ENCODE peak calls at places on chromosomes 12 and 14, in eight cellular contexts. W, D, M, Y, E, J, F and G are unnamed samples.

GRCh38 chr12:62719027-62719426 is 215.9 kb downstream of the PPM1H start:
- DNase-seq in W (no peak), D (no peak), M (no peak), Y (no peak), E (no peak), J (no peak), F (no peak), G (no peak)

GRCh38 chr12:22100952-22101748 is 55.1 kb downstream of the CMAS start:
- DNase-seq in W (no peak), D (peak), M (peak), Y (peak), E (no peak), J (peak), F (peak), G (peak)

GRCh38 chr14:105419055-105419304 is 647 bp upstream of the MTA1 start:
- DNase-seq in W (no peak), D (no peak), M (no peak), Y (no peak), E (no peak), J (no peak), F (no peak), G (no peak)

GRCh38 chr14:35050652-35051051 is 4.6 kb downstream of the FAM177A1 start:
- DNase-seq in W (no peak), D (peak), M (peak), Y (peak), E (peak), J (no peak), F (no peak), G (no peak)

GRCh38 chr12:51683763-51684357 is 92.8 kb downstream of the SCN8A start:
- DNase-seq in W (no peak), D (peak), M (peak), Y (peak), E (no peak), J (no peak), F (peak), G (no peak)

GRCh38 chr12:94793191-94793595 is 142.8 kb upstream of the TMCC3 start:
- DNase-seq in W (no peak), D (no peak), M (no peak), Y (no peak), E (no peak), J (no peak), F (no peak), G (peak)

GRCh38 chr14:61296151-61296550 is 15.0 kb upstream of the TMEM30B start:
- DNase-seq in W (no peak), D (no peak), M (no peak), Y (no peak), E (no peak), J (no peak), F (no peak), G (no peak)

GRCh38 chr12:23767834-23768233 is 181.6 kb downstream of the SOX5 start:
- DNase-seq in W (no peak), D (no peak), M (no peak), Y (no peak), E (no peak), J (no peak), F (no peak), G (no peak)

GRCh38 chr14:36884049-36884448 is 222.4 kb downstream of the PAX9 start:
- DNase-seq in W (no peak), D (no peak), M (no peak), Y (no peak), E (no peak), J (no peak), F (no peak), G (no peak)

GRCh38 chr12:89263153-89263552 is 89.1 kb downstream of the DUSP6 start:
- DNase-seq in W (no peak), D (no peak), M (no peak), Y (no peak), E (no peak), J (no peak), F (no peak), G (no peak)

GRCh38 chr12:128940090-128940888 is 87.0 kb downstream of the GLT1D1 start:
- DNase-seq in W (no peak), D (no peak), M (no peak), Y (no peak), E (no peak), J (no peak), F (no peak), G (no peak)

GRCh38 chr14:58280954-58281787 is 17.2 kb upstream of the ARID4A start:
- DNase-seq in W (no peak), D (peak), M (peak), Y (peak), E (peak), J (no peak), F (peak), G (no peak)

GRCh38 chr12:123681605-123682004 is 10.7 kb downstream of the TCTN2 start:
- DNase-seq in W (no peak), D (no peak), M (no peak), Y (no peak), E (no peak), J (no peak), F (no peak), G (no peak)

GRCh38 chr14:68521952-68522509 is 270.8 kb downstream of the ZFP36L1 start:
- DNase-seq in W (no peak), D (no peak), M (no peak), Y (no peak), E (no peak), J (peak), F (no peak), G (no peak)

GRCh38 chr12:49298160-49298559 is 3.2 kb downstream of the PRPH start:
- DNase-seq in W (no peak), D (peak), M (no peak), Y (no peak), E (no peak), J (no peak), F (no peak), G (no peak)

GRCh38 chr14:49876563-49877127 is 16.2 kb upstream of the ARF6 start:
- DNase-seq in W (no peak), D (no peak), M (no peak), Y (no peak), E (no peak), J (no peak), F (no peak), G (no peak)

GRCh38 chr14:34111505-34111904 is 160.6 kb upstream of the EGLN3 start:
- DNase-seq in W (no peak), D (no peak), M (no peak), Y (no peak), E (no peak), J (no peak), F (no peak), G (no peak)

GRCh38 chr12:128791395-128792322 is 32.1 kb downstream of the SLC15A4 start:
- DNase-seq in W (peak), D (no peak), M (no peak), Y (no peak), E (no peak), J (no peak), F (no peak), G (no peak)

GRCh38 chr14:106875503-106875902 is 1349.1 kb downstream of the TMEM121 start:
- DNase-seq in W (peak), D (no peak), M (no peak), Y (peak), E (no peak), J (no peak), F (no peak), G (no peak)

GRCh38 chr12:3342051-3342450 is 149.0 kb upstream of the PRMT8 start:
- DNase-seq in W (no peak), D (peak), M (peak), Y (peak), E (peak), J (no peak), F (no peak), G (peak)

GRCh38 chr12:108117163-108117849 is 11.8 kb upstream of the WSCD2 start:
- DNase-seq in W (no peak), D (no peak), M (no peak), Y (peak), E (no peak), J (no peak), F (no peak), G (no peak)

GRCh38 chr12:16385779-16386646 is 38.6 kb downstream of the MGST1 start:
- DNase-seq in W (no peak), D (peak), M (peak), Y (peak), E (no peak), J (no peak), F (peak), G (peak)

GRCh38 chr14:102629700-102630365 is 37.4 kb downstream of the RCOR1 start:
- DNase-seq in W (no peak), D (no peak), M (no peak), Y (no peak), E (no peak), J (no peak), F (no peak), G (no peak)

GRCh38 chr14:95468416-95469133 is 47.9 kb downstream of the SYNE3 start:
- DNase-seq in W (no peak), D (peak), M (no peak), Y (no peak), E (no peak), J (no peak), F (no peak), G (no peak)

GRCh38 chr14:81302613-81303012 is 81.9 kb upstream of the GTF2A1 start:
- DNase-seq in W (no peak), D (no peak), M (no peak), Y (no peak), E (no peak), J (no peak), F (no peak), G (no peak)

GRCh38 chr14:37843969-37844607 is 248.7 kb downstream of the TTC6 start:
- DNase-seq in W (no peak), D (no peak), M (no peak), Y (no peak), E (no peak), J (no peak), F (no peak), G (no peak)

GRCh38 chr12:125033296-125033695 is 31.9 kb upstream of the AACS start:
- DNase-seq in W (no peak), D (no peak), M (no peak), Y (no peak), E (no peak), J (no peak), F (no peak), G (no peak)

DNA sequence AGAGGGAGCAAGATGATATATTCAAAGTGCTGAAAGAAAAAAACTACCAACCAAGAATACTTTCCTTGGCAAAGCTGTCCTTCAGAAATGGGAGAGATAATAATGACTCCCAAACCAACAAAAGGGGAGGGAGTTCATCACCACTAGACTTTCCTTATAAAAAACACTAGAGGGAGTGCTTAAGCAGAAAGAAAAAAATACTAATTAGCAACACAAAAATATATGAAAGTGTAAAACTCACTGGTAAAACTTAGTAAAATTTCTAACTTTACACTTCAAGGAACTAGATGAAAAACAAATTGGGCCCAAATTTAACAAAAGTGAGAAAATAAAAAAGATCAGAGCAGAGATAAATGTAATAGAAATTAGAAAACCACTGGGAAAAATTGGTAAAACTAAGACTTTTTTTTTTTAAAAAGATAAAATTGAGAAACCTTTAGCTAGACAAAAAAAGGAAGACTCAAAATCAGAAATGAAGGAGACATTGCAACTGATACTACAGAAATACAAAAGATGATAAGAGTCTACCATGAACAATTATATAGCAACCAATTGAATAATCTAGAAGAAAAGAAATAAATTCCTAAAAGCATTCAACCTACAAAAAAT is 60.4 kb upstream of the FAR2 start:
- DNase-seq in W (no peak), D (peak), M (peak), Y (peak), E (no peak), J (no peak), F (no peak), G (no peak)
- TF ChIP-seq CTCF in W (peak), D (peak), M (peak), Y (peak), E (no peak), J (peak), F (no peak), G (peak)

DNA sequence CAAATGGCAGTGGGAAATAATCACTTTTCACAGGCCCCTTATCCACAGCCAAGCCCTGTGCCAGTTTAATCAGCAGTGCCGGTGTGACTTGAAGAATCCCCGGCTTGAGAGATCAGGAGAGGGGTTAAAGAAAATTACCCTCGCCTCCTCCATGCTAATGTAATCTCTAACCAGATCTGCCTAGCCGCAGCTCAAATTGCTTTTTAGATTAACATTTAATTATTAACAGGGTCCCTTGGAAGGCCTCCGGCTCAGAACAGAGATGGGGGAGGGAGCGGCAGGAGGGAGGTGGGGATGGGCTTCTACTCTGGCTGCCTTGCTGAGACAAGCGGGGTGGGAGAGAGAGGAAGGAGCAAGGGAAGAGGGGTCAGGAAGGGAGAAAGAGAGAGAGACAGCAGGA is 24.0 kb downstream of the FAM222A start:
- DNase-seq in W (no peak), D (no peak), M (no peak), Y (no peak), E (no peak), J (no peak), F (no peak), G (peak)
- TF ChIP-seq CTCF in W (no peak), D (no peak), M (no peak), Y (no peak), E (no peak), J (no peak), F (no peak), G (no peak)

GRCh38 chr12:12608557-12608957 is 3.1 kb upstream of the CREBL2 start:
- DNase-seq in W (no peak), D (peak), M (peak), Y (peak), E (no peak), J (no peak), F (no peak), G (no peak)
- TF ChIP-seq CTCF in W (no peak), D (peak), M (no peak), Y (no peak), E (no peak), J (no peak), F (no peak), G (no peak)

DNA sequence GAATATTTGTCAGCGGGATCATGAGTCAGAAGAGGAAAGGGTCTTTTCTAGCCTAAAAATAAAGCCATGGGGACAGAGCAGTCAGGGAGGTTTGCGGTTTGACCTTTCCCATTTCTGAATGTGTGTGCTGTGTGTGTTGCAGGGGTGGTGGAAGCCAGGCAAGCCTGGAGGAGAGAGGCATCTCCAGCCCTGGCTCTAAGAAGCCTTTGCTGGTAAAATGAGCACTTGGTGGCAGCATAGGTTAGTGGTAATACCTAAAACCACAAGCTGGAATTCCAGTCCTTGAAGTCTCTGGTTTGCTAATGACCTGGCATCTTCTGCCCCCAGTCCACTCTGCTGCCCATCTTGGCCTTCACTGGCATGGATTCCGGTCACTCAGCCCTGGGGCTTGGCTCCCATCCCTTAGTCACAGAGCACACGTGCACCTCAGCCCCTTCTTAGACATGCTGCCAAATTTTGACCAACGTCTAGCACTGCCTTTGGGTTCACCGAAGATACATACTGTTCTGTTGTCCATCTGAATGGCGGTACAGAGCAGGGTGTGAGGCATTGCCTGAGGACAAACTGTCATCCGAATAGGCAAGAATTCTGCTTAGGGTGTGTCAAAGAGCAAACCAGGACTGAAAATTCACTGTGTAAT is 52.7 kb downstream of the KCNA5 start:
- DNase-seq in W (no peak), D (peak), M (peak), Y (no peak), E (no peak), J (no peak), F (no peak), G (no peak)
- TF ChIP-seq CTCF in W (no peak), D (peak), M (no peak), Y (no peak), E (no peak), J (peak), F (no peak), G (no peak)

GRCh38 chr12:754871-755562 is 2.6 kb downstream of the WNK1 start:
- DNase-seq in W (no peak), D (peak), M (peak), Y (peak), E (no peak), J (no peak), F (no peak), G (no peak)
- TF ChIP-seq CTCF in W (peak), D (peak), M (peak), Y (peak), E (peak), J (peak), F (no peak), G (peak)

GRCh38 chr12:114935658-114936057 is 251.7 kb upstream of the TBX3 start:
- DNase-seq in W (no peak), D (peak), M (no peak), Y (peak), E (no peak), J (no peak), F (no peak), G (no peak)
- TF ChIP-seq CTCF in W (no peak), D (peak), M (peak), Y (peak), E (no peak), J (peak), F (no peak), G (no peak)

GRCh38 chr12:80763874-80764273 is 47.2 kb downstream of the MYF5 start:
- DNase-seq in W (no peak), D (peak), M (peak), Y (peak), E (no peak), J (no peak), F (no peak), G (peak)
- TF ChIP-seq CTCF in W (no peak), D (peak), M (peak), Y (peak), E (peak), J (peak), F (no peak), G (peak)

GRCh38 chr14:86961106-86961716 is 1031.8 kb downstream of the GALC start:
- DNase-seq in W (no peak), D (peak), M (peak), Y (peak), E (no peak), J (no peak), F (no peak), G (no peak)
- TF ChIP-seq CTCF in W (no peak), D (peak), M (peak), Y (peak), E (no peak), J (no peak), F (no peak), G (peak)

GRCh38 chr12:76948895-76949294 is 70.1 kb upstream of the CSRP2 start:
- DNase-seq in W (no peak), D (no peak), M (no peak), Y (no peak), E (no peak), J (no peak), F (no peak), G (no peak)

GRCh38 chr12:76947270-76947669 is 68.5 kb upstream of the CSRP2 start:
- DNase-seq in W (no peak), D (no peak), M (no peak), Y (no peak), E (no peak), J (no peak), F (no peak), G (no peak)

GRCh38 chr12:76957306-76957705 is 78.5 kb upstream of the CSRP2 start:
- DNase-seq in W (no peak), D (no peak), M (no peak), Y (no peak), E (no peak), J (no peak), F (no peak), G (no peak)

DNA sequence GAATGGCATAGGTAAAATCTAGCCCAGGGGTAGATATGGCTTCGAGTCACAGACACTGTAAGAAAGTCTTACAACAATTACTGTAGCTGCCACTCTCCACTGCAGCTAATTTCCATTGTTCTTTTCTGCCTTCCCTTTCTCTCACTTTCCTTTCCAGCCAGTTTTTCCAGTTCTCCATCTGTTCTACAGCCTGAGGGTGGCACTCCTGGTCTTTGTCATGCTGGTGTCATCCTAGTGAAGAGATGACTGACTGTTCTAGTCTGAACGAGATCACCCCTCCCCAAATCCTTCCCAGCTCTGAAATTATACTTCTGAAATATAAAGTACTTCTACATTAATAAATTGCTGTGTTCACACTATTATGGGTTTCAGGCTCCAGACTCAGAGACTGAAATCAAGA is 74.2 kb upstream of the CSRP2 start:
- DNase-seq in W (no peak), D (peak), M (no peak), Y (peak), E (no peak), J (no peak), F (no peak), G (no peak)
- TF ChIP-seq CTCF in W (no peak), D (peak), M (no peak), Y (peak), E (no peak), J (no peak), F (no peak), G (no peak)